ENCODE peak calls at places on chromosomes 4 and X, in four cellular contexts. T is K562, E is GM12878, W is HepG2. A is an unnamed sample.

GRCh38 chr4:145557720-145558119 is 61.5 kb upstream of the MMAA start:
- DNase-seq in W (peak; percentile 58), T (peak; percentile 71), E (peak; percentile 20), A (peak; percentile 67)

GRCh38 chr4:124945422-124945821 is 232.9 kb upstream of the ANKRD50 start:
- DNase-seq in T (no peak), E (no peak), W (no peak), A (no peak)

GRCh38 chr4:94253036-94253435 is 45.4 kb downstream of the SMARCAD1 start:
- DNase-seq in W (no peak), E (no peak), T (peak; percentile 36), A (no peak)

GRCh38 chr4:39706829-39707511 is 9.0 kb downstream of the UBE2K start:
- DNase-seq in E (no peak), T (no peak), W (no peak), A (no peak)

GRCh38 chr4:10296730-10297129 is 160.5 kb downstream of the ZNF518B start:
- DNase-seq in T (no peak), W (no peak), E (no peak), A (no peak)

GRCh38 chrX:118350221-118350620 is 4.3 kb downstream of the WDR44 start:
- DNase-seq in T (no peak), W (no peak), E (no peak), A (no peak)

GRCh38 chr4:138223191-138223910 is 18.8 kb downstream of the SLC7A11 start:
- DNase-seq in W (no peak), E (no peak), T (no peak), A (no peak)

GRCh38 chr4:67083496-67083895 is 461.8 kb downstream of the CENPC start:
- DNase-seq in W (no peak), E (no peak), T (no peak), A (no peak)

GRCh38 chrX:109812236-109812635 is 79.2 kb upstream of the ACSL4 start:
- DNase-seq in W (peak; percentile 86), E (no peak), T (no peak), A (no peak)

GRCh38 chrX:100928660-100929613 is at the start of gene XKRX:
- DNase-seq in T (peak; percentile 20), W (no peak), E (no peak), A (peak; percentile 53)

GRCh38 chrX:45351478-45351877 is 150.8 kb upstream of the DIPK2B start:
- DNase-seq in T (no peak), W (no peak), E (no peak), A (no peak)

GRCh38 chrX:112536544-112536943 is 143.2 kb downstream of the LHFPL1 start:
- DNase-seq in E (no peak), W (no peak), T (no peak), A (no peak)

GRCh38 chr4:909821-910220 is 22.3 kb downstream of the GAK start:
- DNase-seq in E (no peak), T (no peak), W (no peak), A (no peak)

GRCh38 chr4:6987566-6987920 is 55.6 kb upstream of the TADA2B start:
- DNase-seq in E (no peak), T (peak; percentile 31), W (no peak), A (no peak)

GRCh38 chrX:66046612-66047235 is 6.8 kb upstream of the VSIG4 start:
- DNase-seq in E (peak; percentile 81), W (no peak), T (no peak), A (no peak)

GRCh38 chrX:116135277-116135676 is 35.3 kb upstream of the AGTR2 start:
- DNase-seq in W (no peak), T (no peak), E (no peak), A (no peak)

GRCh38 chrX:41781500-41781899 is 57.5 kb downstream of the GPR82 start:
- DNase-seq in E (no peak), W (peak; percentile 36), T (peak; percentile 27), A (peak; percentile 36)

GRCh38 chrX:13360146-13360545 is 40.3 kb upstream of the ATXN3L start:
- DNase-seq in T (no peak), W (no peak), E (no peak), A (no peak)

GRCh38 chrX:40173662-40174593 is 76.2 kb upstream of the BCOR start:
- DNase-seq in T (no peak), W (peak; percentile 76), E (no peak), A (peak; percentile 48)

GRCh38 chr4:4269856-4270255 is 20.1 kb downstream of the LYAR start:
- DNase-seq in E (no peak), T (no peak), W (no peak), A (no peak)

GRCh38 chr4:180953572-180953971 is 1289.6 kb upstream of the TENM3 start:
- DNase-seq in E (no peak), T (no peak), W (peak; percentile 2), A (no peak)

GRCh38 chr4:122914292-122914904 is 8.0 kb downstream of the NUDT6 start:
- DNase-seq in T (no peak), E (peak; percentile 8), W (peak; percentile 43), A (peak; percentile 35)

GRCh38 chrX:53280703-53281320 is 572 bp downstream of the IQSEC2 start:
- DNase-seq in W (no peak), T (no peak), E (no peak), A (no peak)

GRCh38 chr4:8725845-8726244 is 133.3 kb downstream of the CPZ start:
- DNase-seq in T (no peak), E (no peak), W (no peak), A (no peak)

GRCh38 chr4:140529434-140529833 is 5.5 kb downstream of the ELMOD2 start:
- DNase-seq in T (peak; percentile 13), W (peak; percentile 83), E (no peak), A (peak; percentile 43)
- TF ChIP-seq USF2 in T (no peak), W (no peak), E (no peak), A (no peak)

GRCh38 chr4:165709526-165709925 is 163.5 kb upstream of the TLL1 start:
- DNase-seq in W (no peak), T (no peak), E (no peak), A (no peak)
- TF ChIP-seq FOXM1 in W (no peak), T (no peak), E (no peak), A (no peak)

GRCh38 chrX:7215842-7216241 is 67.9 kb upstream of the PUDP start:
- DNase-seq in E (no peak), W (no peak), T (no peak), A (no peak)
- TF ChIP-seq USF2 in E (no peak), W (no peak), T (no peak), A (no peak)

DNA sequence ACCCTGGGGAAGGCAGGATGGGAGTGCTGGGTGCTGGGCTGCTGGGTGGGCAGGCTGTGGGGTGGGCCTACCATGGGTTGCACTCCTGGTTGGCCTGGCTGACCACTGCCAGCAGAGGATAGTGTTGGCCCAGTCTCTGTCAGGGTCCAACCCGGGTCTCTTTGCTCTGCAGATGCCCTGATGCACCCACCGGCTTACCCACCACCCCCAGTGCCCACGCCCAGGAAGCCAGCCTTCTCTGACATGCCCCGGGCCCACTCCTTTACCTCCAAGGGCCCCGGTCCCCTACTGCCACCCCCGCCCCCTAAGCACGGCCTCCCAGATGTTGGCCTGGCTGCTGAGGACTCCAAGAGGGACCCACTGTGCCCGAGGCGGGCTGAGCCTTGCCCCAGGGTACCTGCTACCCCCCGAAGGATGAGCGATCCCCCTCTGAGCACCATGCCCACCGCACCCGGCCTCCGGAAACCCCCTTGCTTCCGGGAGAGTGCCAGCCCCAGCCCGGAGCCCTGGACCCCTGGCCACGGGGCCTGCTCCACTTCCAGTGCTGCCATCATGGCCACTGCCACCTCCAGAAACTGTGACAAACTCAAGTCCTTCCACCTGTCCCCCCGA is 14.2 kb upstream of the ADD1 start:
- DNase-seq in W (no peak), T (no peak), E (no peak), A (peak; percentile 29)
- TF ChIP-seq FOXM1 in W (no peak), T (no peak), E (no peak), A (no peak)

DNA sequence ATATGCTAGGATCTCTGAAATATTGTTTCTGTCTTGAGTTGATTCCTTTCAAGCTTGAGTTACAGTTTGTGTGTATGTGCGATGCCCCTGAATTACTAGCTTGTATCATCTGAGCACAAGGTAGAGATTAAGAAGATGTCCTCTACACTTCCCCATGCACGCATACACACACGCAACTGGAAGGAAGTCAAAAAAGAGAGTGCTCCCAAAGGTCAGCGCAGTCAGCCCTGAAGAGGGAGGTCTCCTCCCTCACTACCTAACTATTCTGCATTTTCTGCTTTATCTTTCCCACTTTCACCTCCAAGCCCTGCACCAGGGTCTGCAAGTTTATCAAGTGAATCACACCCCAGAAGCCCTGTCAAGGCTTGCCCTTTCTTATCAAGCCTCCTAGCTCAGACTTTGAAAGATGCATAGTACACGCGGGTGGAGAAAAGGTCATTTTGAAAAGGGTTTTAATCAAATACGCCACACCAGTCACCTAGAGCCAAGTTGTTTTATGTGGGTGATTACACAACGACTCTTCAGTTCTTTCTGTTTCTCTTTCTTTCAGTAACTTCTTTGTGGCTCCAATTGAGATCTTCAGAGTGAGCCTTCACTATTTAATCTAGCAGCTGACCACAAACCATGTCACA is 127.7 kb downstream of the ASB9 start:
- DNase-seq in T (no peak), W (peak; percentile 1), E (no peak), A (no peak)
- TF ChIP-seq USF2 in T (no peak), W (no peak), E (no peak), A (no peak)